ENCODE peak calls at places on chromosomes 11 and 22, in five cellular contexts. H, R, T, G and Q are unnamed samples.

GRCh38 chr22:46031561-46031960 is 54.6 kb upstream of the WNT7B start:
- DNase-seq in H (no peak), G (no peak), R (no peak), T (no peak), Q (no peak)

GRCh38 chr22:20624161-20624616 is 116.8 kb downstream of the MED15 start:
- DNase-seq in R (no peak), G (peak; percentile 87), T (no peak), H (peak; percentile 95), Q (peak; percentile 65)

GRCh38 chr11:57124912-57125311 is 56.8 kb upstream of the LRRC55 start:
- DNase-seq in H (no peak), G (no peak), T (no peak), R (peak; percentile 17), Q (no peak)

GRCh38 chr11:28347351-28347750 is 239.2 kb downstream of the METTL15 start:
- DNase-seq in G (no peak), H (no peak), R (no peak), T (no peak), Q (no peak)

GRCh38 chr11:64098318-64098831 is 62.6 kb downstream of the FLRT1 start:
- DNase-seq in G (no peak), H (no peak), T (no peak), R (no peak), Q (no peak)

GRCh38 chr11:102111787-102112653 is 1.8 kb downstream of the YAP1 start:
- DNase-seq in G (peak; percentile 37), T (no peak), R (peak; percentile 93), H (peak; percentile 11), Q (no peak)

GRCh38 chr22:19776433-19777031 is 16.0 kb downstream of the TBX1 start:
- DNase-seq in G (no peak), T (no peak), R (no peak), H (no peak), Q (no peak)

GRCh38 chr11:86171627-86172026 is 72.9 kb upstream of the EED start:
- DNase-seq in G (no peak), R (no peak), T (no peak), H (no peak), Q (no peak)

GRCh38 chr11:576791-577610 is 731 bp downstream of the PHRF1 start:
- DNase-seq in H (no peak), G (no peak), T (no peak), R (peak; percentile 15), Q (no peak)

GRCh38 chr11:73173755-73174494 is 31.8 kb upstream of the FCHSD2 start:
- DNase-seq in T (no peak), R (no peak), G (no peak), H (peak; percentile 54), Q (no peak)

DNA sequence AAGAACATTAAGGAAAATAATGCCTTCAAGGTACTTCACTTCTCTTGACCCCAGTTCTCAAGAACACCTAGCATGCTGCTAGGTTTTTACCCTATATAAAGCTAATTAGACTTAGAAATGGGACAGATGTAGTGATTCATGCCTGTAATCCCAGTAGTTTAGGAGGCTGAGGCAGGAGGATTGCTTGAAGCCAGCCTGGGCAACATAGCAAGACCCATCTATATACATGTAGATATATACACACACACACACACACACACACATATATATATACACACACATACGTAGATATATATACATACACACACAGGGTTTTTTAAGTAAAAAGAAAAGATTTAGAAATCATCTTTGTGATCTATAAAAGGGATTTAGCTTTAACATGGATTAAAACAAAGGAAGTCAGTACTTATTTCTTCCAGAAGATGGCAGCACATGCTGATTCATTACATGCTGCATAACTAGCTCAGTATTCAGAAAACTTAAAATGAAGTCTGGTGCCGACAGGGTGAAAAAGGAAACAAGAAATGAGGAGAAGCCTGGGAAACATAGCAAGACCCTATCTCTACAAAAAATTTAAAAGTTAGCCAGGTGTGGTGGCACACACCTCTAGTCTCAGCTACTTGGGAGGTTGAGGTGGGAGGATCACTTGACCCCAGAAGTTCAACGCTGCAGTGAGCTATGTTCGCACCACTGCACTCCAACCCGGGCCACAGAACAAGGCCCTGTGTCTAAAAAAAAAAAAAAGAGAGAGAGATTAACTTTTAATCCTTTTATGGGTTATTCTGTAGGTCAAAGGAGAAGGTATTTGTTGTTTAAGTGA is 28.5 kb upstream of the RBX1 start:
- DNase-seq in G (peak; percentile 8), T (peak; percentile 19), R (peak; percentile 83), H (peak; percentile 72), Q (peak; percentile 52)
- TF ChIP-seq CTCF in G (peak; percentile 86), T (peak; percentile 71), R (peak; percentile 39), H (peak; percentile 48), Q (peak; percentile 26)

DNA sequence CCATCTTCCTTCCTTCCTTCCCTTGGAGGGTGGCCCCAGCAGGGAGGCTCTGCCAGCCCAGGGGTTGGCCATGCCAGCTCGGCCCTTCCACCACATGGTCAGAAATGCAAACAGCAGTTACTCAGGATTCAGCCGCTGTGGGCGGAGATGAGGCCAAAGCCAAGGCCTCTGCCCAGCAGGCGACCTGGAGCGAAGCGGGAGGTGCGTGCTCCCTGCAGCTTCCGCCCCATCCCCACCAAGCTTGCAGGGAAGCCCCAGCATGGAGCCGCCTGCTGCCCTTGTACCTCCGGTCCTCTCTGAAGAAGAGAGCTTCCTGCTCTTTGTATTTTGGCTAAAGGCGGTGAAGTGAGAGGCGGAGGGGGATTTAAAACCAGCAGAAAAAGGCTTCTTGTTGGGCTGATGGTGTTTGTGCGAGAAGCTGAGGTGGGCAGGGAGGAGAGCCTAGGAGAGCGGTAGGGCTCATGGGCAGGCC is 50.4 kb downstream of the ANO1 start:
- DNase-seq in T (no peak), G (no peak), H (no peak), R (peak; percentile 52), Q (no peak)
- TF ChIP-seq CTCF in T (no peak), G (no peak), H (no peak), R (no peak), Q (no peak)

GRCh38 chr11:124839972-124840621 is 25.1 kb upstream of the ROBO3 start:
- DNase-seq in H (no peak), R (no peak), G (no peak), T (no peak), Q (no peak)

GRCh38 chr11:124835918-124836317 is 29.3 kb upstream of the ROBO3 start:
- DNase-seq in H (no peak), R (no peak), T (no peak), G (no peak), Q (no peak)

GRCh38 chr11:124839051-124839971 is 25.9 kb upstream of the ROBO3 start:
- DNase-seq in R (no peak), G (peak; percentile 29), H (no peak), T (peak; percentile 15), Q (no peak)

GRCh38 chr11:124834526-124835190 is 30.6 kb upstream of the ROBO3 start:
- DNase-seq in R (no peak), T (no peak), G (no peak), H (no peak), Q (no peak)

GRCh38 chr11:124837491-124837856 is 27.8 kb upstream of the ROBO3 start:
- DNase-seq in R (peak; percentile 87), H (peak; percentile 52), G (peak; percentile 19), T (peak; percentile 34), Q (peak; percentile 69)
- TF ChIP-seq CTCF in R (peak; percentile 55), H (peak; percentile 58), G (peak; percentile 32), T (no peak), Q (peak; percentile 41)

GRCh38 chr22:43535741-43536140 is 123.9 kb downstream of the MPPED1 start:
- DNase-seq in H (no peak), R (no peak), T (no peak), G (no peak), Q (no peak)

GRCh38 chr22:43535336-43535735 is 123.5 kb downstream of the MPPED1 start:
- DNase-seq in G (no peak), R (no peak), T (no peak), H (no peak), Q (no peak)

GRCh38 chr22:43534916-43535315 is 123.1 kb downstream of the MPPED1 start:
- DNase-seq in G (no peak), T (no peak), H (no peak), R (no peak), Q (no peak)

GRCh38 chr22:43539572-43540533 is 128.0 kb downstream of the MPPED1 start:
- DNase-seq in G (no peak), T (no peak), H (no peak), R (no peak), Q (no peak)

DNA sequence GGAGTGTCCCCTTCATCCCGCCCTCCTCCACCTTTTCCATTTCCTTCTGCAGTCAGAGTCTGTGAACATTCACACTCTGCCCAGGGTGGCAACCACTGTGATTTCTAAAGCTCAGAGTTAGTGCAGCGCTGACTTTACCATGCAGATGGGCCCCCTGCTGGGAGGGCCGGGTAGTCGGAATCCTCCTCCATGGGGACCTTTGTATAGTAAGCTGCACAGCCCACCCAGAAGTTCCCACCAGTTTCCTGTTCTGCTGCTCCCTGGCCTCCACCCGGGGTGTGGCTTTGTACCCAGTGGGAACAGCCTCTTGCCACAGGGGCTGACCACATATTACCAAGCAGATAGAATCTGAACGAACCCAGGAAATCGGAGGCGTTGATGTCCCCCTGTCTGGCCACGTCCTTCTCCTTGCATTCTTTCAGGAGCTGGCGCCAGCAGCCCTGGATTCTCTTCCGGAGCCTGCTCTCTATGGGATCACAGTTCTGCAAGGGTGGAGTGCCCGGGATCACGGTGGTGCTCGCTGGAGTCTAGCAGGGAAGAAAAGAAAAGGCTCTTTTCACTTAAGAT is 125.3 kb downstream of the MPPED1 start:
- DNase-seq in R (no peak), H (no peak), G (peak; percentile 12), T (no peak), Q (no peak)
- TF ChIP-seq CTCF in R (no peak), H (peak; percentile 8), G (no peak), T (no peak), Q (no peak)

GRCh38 chr11:77993902-77994301 is 566 bp downstream of the INTS4 start:
- DNase-seq in G (no peak), R (no peak), T (no peak), H (peak; percentile 4), Q (no peak)

GRCh38 chr11:77994434-77995362 is at the start of gene INTS4:
- DNase-seq in G (peak; percentile 99), H (peak; percentile 100), R (peak; percentile 100), T (peak; percentile 95), Q (peak; percentile 90)

DNA sequence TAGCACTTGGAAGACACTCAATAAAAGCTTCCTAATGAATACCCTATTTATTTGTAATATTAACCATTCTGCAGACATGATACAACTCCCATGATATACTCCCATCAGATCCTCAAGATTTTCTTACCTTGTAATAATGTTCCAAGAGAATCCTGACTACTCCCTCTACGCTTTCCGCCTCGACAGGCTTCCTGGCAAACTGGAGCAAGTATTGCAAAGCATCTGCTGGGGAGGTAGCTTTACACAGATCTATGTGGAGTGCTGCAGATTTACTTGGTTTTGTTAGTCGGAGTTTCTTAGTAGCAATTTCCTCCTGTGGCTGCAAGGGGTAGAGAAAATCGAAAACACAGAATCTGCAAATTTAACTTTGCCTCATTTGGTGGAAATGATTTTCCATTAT is 3.5 kb downstream of the INTS4 start:
- DNase-seq in G (no peak), T (no peak), H (no peak), R (no peak), Q (no peak)
- TF ChIP-seq CTCF in G (no peak), T (no peak), H (no peak), R (no peak), Q (no peak)

GRCh38 chr11:26665946-26666345 is 55.9 kb downstream of the SLC5A12 start:
- DNase-seq in T (no peak), R (no peak), G (no peak), H (no peak), Q (no peak)
- TF ChIP-seq CTCF in T (no peak), R (no peak), G (no peak), H (no peak), Q (no peak)